ENCODE peak calls at places on chromosomes 2 and 18, in six cellular contexts. G, S, X, C, F and I are unnamed samples.

GRCh38 chr2:86616502-86616901 is 7.2 kb downstream of the RNF103 start:
- DNase-seq in S (no peak), G (no peak), C (no peak), X (no peak), F (no peak), I (no peak)

GRCh38 chr2:104854507-104855173 is 725 bp downstream of the POU3F3 start:
- DNase-seq in F (no peak), G (no peak), S (no peak), C (no peak), X (no peak), I (no peak)

GRCh38 chr18:8800445-8800844 is 95.1 kb downstream of the MTCL1 start:
- DNase-seq in C (peak), S (no peak), F (no peak), X (peak), G (no peak), I (no peak)

GRCh38 chr2:160609346-160609745 is 115.7 kb upstream of the RBMS1 start:
- DNase-seq in C (no peak), G (no peak), F (no peak), X (no peak), S (no peak), I (no peak)

GRCh38 chr2:226620176-226620575 is 179.4 kb downstream of the IRS1 start:
- DNase-seq in F (no peak), X (no peak), C (no peak), G (no peak), S (no peak), I (no peak)

GRCh38 chr2:217801711-217802110 is 201.1 kb downstream of the TNS1 start:
- DNase-seq in S (no peak), X (no peak), F (no peak), G (peak), C (no peak), I (no peak)

GRCh38 chr2:27501042-27501441 is 4.4 kb downstream of the GCKR start:
- DNase-seq in C (no peak), F (no peak), G (no peak), X (no peak), S (no peak), I (no peak)

GRCh38 chr2:29166237-29166630 is 51.0 kb downstream of the CLIP4 start:
- DNase-seq in F (no peak), S (no peak), C (no peak), X (no peak), G (no peak), I (no peak)

GRCh38 chr2:151237422-151238012 is 24.1 kb downstream of the RBM43 start:
- DNase-seq in C (no peak), X (no peak), S (no peak), G (no peak), F (no peak), I (no peak)

GRCh38 chr2:139609109-139609508 is 828.9 kb upstream of the NXPH2 start:
- DNase-seq in X (no peak), S (no peak), G (no peak), F (no peak), C (no peak), I (no peak)

GRCh38 chr2:106140913-106141312 is 53.2 kb downstream of the UXS1 start:
- DNase-seq in C (no peak), X (no peak), G (no peak), F (no peak), S (no peak), I (no peak)

GRCh38 chr2:161312996-161313395 is 4.8 kb downstream of the PSMD14 start:
- DNase-seq in F (no peak), S (no peak), X (no peak), G (no peak), C (no peak), I (no peak)

GRCh38 chr2:222301296-222301997 is 2.6 kb upstream of the PAX3 start:
- DNase-seq in S (no peak), F (no peak), G (no peak), X (no peak), C (no peak), I (no peak)

GRCh38 chr2:148533685-148534084 is 110.9 kb upstream of the EPC2 start:
- DNase-seq in X (no peak), C (no peak), F (no peak), G (no peak), S (no peak), I (no peak)

GRCh38 chr2:148531175-148532048 is 113.1 kb upstream of the EPC2 start:
- DNase-seq in S (no peak), G (no peak), X (no peak), C (no peak), F (no peak), I (no peak)

GRCh38 chr2:148532049-148532428 is 112.5 kb upstream of the EPC2 start:
- DNase-seq in X (no peak), G (no peak), C (no peak), F (no peak), S (no peak), I (no peak)

GRCh38 chr2:148533004-148533403 is 111.5 kb upstream of the EPC2 start:
- DNase-seq in F (no peak), S (no peak), G (no peak), C (no peak), X (no peak), I (no peak)

DNA sequence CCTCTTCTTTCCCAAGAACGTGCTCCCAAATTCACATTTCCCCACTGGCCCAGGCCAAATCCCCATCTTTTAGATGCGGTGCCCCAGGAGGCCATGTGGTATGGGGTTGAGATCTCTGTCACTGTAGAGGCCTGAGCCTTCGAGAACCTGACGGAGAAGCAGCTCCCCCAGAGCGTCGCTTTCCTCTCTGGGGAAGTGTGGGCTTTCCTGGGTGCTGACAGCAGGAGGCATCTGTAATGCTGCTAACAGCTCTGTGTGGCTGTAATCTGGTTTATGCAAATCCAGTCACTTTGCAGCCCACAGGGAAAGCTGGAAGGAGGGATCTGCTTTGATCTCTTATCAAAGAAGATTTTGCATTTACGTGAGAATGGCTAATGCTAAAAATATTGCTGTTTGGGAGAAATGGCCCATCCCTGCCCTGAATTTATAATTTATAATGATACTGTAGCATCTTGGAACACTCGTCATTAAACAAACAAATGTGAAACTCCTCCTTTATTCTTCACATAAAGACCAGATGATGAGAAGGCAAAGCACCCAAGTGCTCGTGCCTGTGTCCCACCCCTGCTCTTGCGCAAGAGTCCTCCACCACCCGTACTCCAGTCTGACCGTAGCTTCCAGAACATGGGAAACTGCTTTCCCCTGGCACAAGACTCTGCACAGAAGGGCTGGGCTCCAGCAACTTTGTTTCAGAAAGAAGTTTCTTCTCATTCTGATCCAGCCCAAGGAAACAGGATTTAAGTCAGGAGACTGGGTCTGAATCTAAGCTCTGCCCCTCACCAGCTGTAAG is 109.9 kb upstream of the EPC2 start:
- DNase-seq in F (peak), G (no peak), C (no peak), S (no peak), X (no peak), I (no peak)
- TF ChIP-seq CTCF in F (no peak), G (no peak), C (no peak), S (no peak), X (no peak), I (no peak)

GRCh38 chr2:113050921-113051895 is 1.5 kb downstream of the IL36B start:
- DNase-seq in F (no peak), C (no peak), S (no peak), G (no peak), X (no peak), I (no peak)
- TF ChIP-seq CTCF in F (no peak), C (no peak), S (no peak), G (no peak), X (no peak), I (no peak)

DNA sequence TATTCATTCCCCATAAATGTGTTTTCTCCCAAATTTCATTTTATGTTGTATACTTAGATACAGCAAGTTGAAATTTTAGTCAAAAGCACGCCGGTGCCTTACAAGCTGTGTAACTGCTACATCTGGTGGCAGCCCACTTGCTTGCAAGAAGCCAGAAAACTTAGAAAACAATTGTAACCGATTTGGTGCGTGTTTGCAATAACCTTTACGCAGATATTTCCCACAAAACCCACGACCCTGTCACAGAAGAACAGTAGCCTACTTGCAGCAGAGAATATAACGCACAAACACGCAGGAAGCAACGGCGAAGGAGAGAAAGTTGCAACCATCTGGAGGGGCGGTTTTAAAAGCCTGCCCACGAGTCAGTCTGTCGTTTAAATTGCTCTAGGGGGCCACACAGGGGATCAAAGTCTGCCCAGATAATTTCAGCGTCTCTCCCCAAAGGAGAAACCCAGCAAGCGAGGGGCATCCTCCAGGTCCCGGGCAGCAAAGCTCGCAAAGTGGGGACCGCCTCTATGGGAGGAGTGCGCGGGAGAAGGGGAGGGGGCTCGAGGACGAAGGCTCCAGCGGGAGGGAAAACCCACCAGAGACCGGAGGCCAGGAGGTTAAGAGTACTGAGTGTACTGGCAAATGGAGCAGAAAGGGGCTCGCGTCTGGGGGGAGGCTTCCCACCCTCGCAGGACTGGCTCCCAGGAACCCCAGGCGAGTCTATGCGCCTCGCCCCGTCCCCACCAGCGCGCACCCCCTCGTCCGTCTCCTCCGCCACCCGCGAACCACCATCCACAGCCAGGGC is 1.2 kb downstream of the TLK1 start:
- DNase-seq in X (peak), C (peak), S (peak), G (no peak), F (no peak), I (no peak)
- TF ChIP-seq CTCF in X (peak), C (peak), S (no peak), G (peak), F (peak), I (no peak)

DNA sequence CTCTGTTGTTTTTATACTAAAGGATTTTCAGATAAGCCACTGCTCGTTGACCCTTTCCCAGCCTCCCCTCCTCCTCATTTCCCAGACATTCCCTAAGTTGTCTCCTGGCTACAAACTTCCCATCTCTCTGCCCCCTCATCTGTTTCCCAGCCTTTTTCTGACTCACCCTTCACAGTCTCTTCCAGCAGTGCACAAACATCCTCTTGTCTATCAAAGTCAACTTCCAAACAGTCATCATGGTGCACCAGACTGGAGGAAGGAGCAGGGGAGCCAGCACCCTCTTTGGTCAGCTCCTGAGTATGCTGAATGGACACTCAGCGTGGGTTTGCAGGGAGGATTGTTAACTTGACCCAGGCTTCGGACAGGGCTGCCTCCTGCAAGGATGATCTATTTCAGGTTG is 26.6 kb upstream of the SPRED2 start:
- DNase-seq in F (no peak), G (no peak), X (no peak), S (no peak), C (no peak), I (no peak)
- TF ChIP-seq CTCF in F (no peak), G (no peak), X (no peak), S (no peak), C (no peak), I (no peak)

GRCh38 chr2:237022533-237022932 is 63.2 kb upstream of the COPS8 start:
- DNase-seq in F (no peak), S (no peak), X (no peak), C (no peak), G (no peak), I (no peak)
- TF ChIP-seq CTCF in F (no peak), S (no peak), X (no peak), C (no peak), G (no peak), I (no peak)